ENCODE peak calls at places on chromosomes 7 and 10, in seven cellular contexts. I is HCT116, X is K562, R is H1, S is GM12878, L is SK-N-SH, C is HepG2. J is an unnamed sample.

GRCh38 chr10:129740532-129741279 is 223.4 kb downstream of the EBF3 start:
- DNase-seq in X (no peak), R (no peak), C (no peak), S (no peak), L (no peak), I (no peak), J (no peak)

GRCh38 chr7:140230862-140231778 is 54.3 kb upstream of the KDM7A start:
- DNase-seq in R (peak; percentile 71), I (peak; percentile 40), S (no peak), C (peak; percentile 93), L (peak; percentile 98), X (peak; percentile 67), J (peak; percentile 93)

GRCh38 chr7:1163121-1163520 is 3.1 kb upstream of the ZFAND2A start:
- DNase-seq in R (no peak), C (no peak), S (no peak), X (no peak), I (no peak), L (no peak), J (no peak)

GRCh38 chr10:73209705-73210104 is 37.4 kb downstream of the DNAJC9 start:
- DNase-seq in C (no peak), I (no peak), L (no peak), S (no peak), R (no peak), X (no peak), J (peak; percentile 23)

GRCh38 chr7:81611040-81611439 is 158.8 kb downstream of the HGF start:
- DNase-seq in S (no peak), I (no peak), X (no peak), R (no peak), C (no peak), L (no peak), J (peak; percentile 43)

GRCh38 chr7:41955475-41956243 is 252.8 kb upstream of the INHBA start:
- DNase-seq in R (peak; percentile 57), C (no peak), S (no peak), I (no peak), X (no peak), L (no peak), J (peak; percentile 95)

GRCh38 chr7:141158562-141158961 is 84.7 kb downstream of the TMEM178B start:
- DNase-seq in R (no peak), X (no peak), S (peak; percentile 34), I (peak; percentile 38), L (no peak), C (no peak), J (peak; percentile 38)

GRCh38 chr10:74842301-74842700 is 15.9 kb downstream of the KAT6B start:
- DNase-seq in R (no peak), I (no peak), C (no peak), L (no peak), S (no peak), X (no peak), J (no peak)

GRCh38 chr10:67612577-67613537 is 83.1 kb downstream of the CTNNA3 start:
- DNase-seq in S (peak; percentile 59), C (no peak), L (no peak), R (no peak), I (no peak), X (no peak), J (no peak)

GRCh38 chr10:44313706-44314307 is 71.1 kb downstream of the CXCL12 start:
- DNase-seq in L (no peak), S (no peak), I (no peak), R (no peak), C (no peak), X (no peak), J (no peak)

GRCh38 chr7:2269468-2270460 is 27.7 kb downstream of the NUDT1 start:
- DNase-seq in R (no peak), S (no peak), L (peak; percentile 73), C (peak; percentile 35), I (no peak), X (no peak), J (no peak)

GRCh38 chr7:107931740-107932515 is 40.9 kb downstream of the DLD start:
- DNase-seq in C (no peak), S (no peak), I (no peak), L (peak; percentile 55), X (no peak), R (no peak), J (no peak)

GRCh38 chr7:134552105-134552504 is 3.2 kb downstream of the AKR1B15 start:
- DNase-seq in S (no peak), X (peak; percentile 21), L (no peak), C (peak; percentile 20), I (no peak), R (no peak), J (no peak)

GRCh38 chr10:23648618-23649017 is 209.7 kb downstream of the OTUD1 start:
- DNase-seq in R (no peak), X (no peak), S (no peak), I (no peak), C (no peak), L (no peak), J (no peak)

GRCh38 chr7:17772581-17773288 is 167.6 kb downstream of the SNX13 start:
- DNase-seq in S (no peak), I (no peak), R (no peak), L (no peak), X (no peak), C (peak; percentile 5), J (peak; percentile 16)

GRCh38 chr10:99555371-99556224 is 22.9 kb downstream of the NKX2-3 start:
- DNase-seq in I (no peak), S (peak; percentile 80), X (no peak), C (no peak), R (no peak), L (no peak), J (no peak)

GRCh38 chr10:133564816-133565215 is 567 bp downstream of the SYCE1 start:
- DNase-seq in C (no peak), S (no peak), L (no peak), R (no peak), I (no peak), X (no peak), J (no peak)

DNA sequence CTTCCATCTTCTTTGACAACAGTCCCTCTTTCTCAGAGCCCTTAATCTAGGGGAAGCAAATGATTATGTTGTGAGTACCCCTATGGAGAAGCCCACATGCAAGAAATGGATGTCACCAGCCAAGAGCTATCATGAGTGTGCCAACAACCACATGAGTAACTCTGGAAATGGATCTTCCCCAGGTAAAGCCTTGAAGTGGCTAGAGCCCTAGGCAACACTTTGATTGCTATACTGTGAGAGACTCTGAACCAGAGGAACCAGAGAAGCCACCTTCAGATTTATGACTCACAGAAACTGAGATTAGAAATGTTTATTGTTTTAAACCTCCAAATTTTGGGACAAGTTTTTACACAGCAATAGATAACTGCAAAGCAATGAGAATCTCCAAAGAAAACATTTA is 60.9 kb upstream of the COL1A2 start:
- DNase-seq in I (peak; percentile 0), L (no peak), C (no peak), R (no peak), X (no peak), S (no peak), J (peak; percentile 25)
- TF ChIP-seq JUND in I (no peak), L (no peak), C (no peak), R (no peak), X (no peak), S (no peak), J (no peak)

DNA sequence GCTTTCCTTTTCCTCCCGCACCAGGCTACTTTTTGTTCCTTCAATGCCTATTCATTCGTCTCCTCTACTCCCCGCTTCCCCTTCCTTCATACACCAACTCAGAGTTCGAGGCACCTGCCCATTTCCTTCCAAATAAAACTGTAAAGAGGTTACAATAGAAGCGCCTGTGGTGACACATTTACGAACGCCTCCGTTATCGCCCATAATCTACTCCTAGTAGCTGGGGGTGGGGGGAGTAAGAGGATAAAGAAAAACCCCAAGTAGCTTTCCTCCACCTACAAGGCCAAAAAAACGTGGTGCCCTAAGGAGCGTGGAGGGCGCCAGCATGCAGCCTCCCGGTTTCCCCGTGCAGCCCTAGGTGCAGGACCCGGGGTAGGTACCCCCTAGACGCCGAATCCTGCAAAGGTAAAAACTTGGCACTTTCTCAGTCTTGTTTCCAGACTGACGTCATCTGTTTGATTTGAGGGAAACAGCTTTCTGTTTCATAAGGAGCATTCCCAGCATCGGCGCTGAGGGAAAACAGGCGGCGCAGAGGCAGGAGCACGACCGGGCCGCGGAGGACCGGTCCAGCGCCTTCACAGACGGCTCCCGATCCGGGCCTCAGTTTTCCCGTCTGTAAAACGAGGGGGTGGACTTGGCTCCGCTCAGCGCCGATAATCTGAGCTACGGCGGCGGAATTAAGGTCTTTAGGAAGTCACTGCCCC is 922 bp downstream of the PPA1 start:
- DNase-seq in S (no peak), X (peak; percentile 49), C (peak; percentile 71), I (no peak), R (no peak), L (peak; percentile 36), J (peak; percentile 26)
- TF ChIP-seq JUND in S (no peak), X (peak; percentile 92), C (peak; percentile 68), I (peak; percentile 15), R (no peak), L (peak; percentile 5), J (no peak)

DNA sequence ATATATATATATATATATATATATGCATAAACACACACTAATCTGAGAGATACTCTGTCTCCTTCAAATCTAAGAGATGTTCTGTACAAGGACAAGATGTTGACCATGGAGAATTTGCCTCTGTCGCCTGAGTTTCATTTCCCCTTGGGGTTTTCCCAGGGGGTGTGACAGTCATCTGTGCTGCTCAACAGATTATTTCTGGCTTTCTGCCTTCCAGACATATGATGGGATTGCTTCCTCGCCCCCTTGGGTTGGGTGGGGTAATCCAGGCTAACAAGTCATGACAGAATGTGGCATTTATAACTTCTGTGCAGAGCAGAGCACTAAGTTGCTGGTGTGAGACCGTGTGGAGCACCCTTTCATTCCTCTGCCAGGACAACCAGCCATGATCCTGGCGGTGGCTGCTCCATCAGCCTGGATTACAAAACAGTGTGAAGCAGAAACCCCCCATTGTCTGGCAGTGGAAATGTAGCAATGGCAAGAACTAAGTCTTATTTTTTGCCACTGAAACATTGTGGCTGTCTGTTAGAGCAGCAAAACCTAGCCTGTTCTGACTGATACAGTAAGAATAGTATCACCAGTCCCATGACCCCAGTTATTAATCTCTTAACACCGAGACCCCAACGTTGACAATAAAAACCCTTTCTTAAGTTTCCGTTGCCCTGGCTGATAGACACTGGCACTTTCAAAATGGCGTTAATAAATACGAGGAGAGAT is 13.7 kb upstream of the USP6NL start:
- DNase-seq in X (no peak), R (no peak), I (no peak), S (peak; percentile 56), L (no peak), C (no peak), J (no peak)
- TF ChIP-seq JUND in X (no peak), R (no peak), I (no peak), S (no peak), L (no peak), C (no peak), J (no peak)

DNA sequence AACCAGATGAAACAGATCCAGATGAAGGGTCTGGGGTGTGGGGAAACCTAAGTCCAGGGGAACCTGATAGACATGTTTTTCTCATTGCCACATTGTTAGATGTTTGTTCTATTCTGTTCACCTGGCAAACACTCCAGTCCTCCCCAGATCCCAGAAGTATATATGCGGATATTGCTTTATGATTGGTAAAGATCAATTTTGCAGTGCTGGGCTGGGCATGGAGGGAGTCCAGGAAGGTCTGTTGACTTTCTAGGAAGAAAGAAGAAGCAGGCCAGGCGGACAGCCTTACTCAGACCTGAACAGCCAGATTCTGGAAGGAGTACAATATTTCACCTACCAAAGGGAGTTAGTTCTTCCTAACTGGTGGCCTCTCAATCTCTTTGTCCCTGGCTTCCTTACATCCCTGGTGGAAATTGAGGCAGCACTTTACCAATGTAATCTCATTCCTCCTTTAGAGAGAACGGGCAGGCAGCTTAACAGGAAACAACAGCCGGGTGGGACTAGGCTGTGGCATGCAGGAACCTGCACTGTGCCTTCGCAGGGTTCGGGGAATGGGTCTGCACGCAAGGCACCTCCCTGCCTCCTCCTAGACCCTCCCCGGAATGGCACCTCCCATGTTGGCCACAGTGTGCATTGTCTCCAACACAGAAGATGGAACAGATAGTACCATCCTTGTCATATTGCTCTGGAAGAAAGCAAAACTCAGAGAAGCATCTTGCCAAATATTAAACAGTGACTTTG is 931 bp downstream of the GIMAP6 start:
- DNase-seq in R (no peak), I (no peak), C (no peak), L (no peak), X (no peak), S (peak; percentile 33), J (peak; percentile 19)
- TF ChIP-seq JUND in R (no peak), I (no peak), C (no peak), L (no peak), X (no peak), S (no peak), J (no peak)

J was measured in T47D.